ENCODE peak calls at places on chromosomes 6 and 20, in ten cellular contexts. I is GM23338, Q is heart left ventricle, K is hepatocyte, W is GM23248, Y is fibroblast of lung, M is IMR-90, J is body of pancreas, T is foreskin keratinocyte, V is cardiac muscle cell. N is an unnamed sample.

GRCh38 chr20:20820104-20820503 is 107.7 kb upstream of the RALGAPA2 start:
- DNase-seq in V (peak), J (peak), Y (no peak), K (no peak), T (no peak), M (no peak), W (peak), Q (no peak), I (peak), N (no peak)

GRCh38 chr20:51402201-51402600 is 140.3 kb downstream of the NFATC2 start:
- DNase-seq in W (no peak), T (no peak), Q (no peak), I (no peak), M (peak), J (no peak), K (no peak), V (no peak), Y (peak), N (peak)

GRCh38 chr20:62352402-62353288 is 14.5 kb downstream of the LAMA5 start:
- DNase-seq in Y (no peak), K (no peak), M (no peak), I (no peak), T (no peak), Q (peak), V (no peak), J (peak), W (no peak), N (peak)

GRCh38 chr6:107991939-107992560 is 34.0 kb upstream of the SEC63 start:
- DNase-seq in T (peak), Y (no peak), W (no peak), V (no peak), Q (no peak), J (no peak), M (no peak), K (no peak), I (no peak), N (no peak)

GRCh38 chr6:4066029-4066755 is 12.7 kb downstream of the FAM217A start:
- DNase-seq in I (no peak), T (peak), Q (no peak), M (no peak), W (no peak), V (no peak), J (peak), Y (no peak), K (no peak), N (no peak)

GRCh38 chr20:43681991-43682410 is 15.1 kb downstream of the MYBL2 start:
- DNase-seq in K (no peak), T (no peak), W (no peak), I (no peak), Q (no peak), Y (no peak), J (peak), V (no peak), M (no peak), N (no peak)

GRCh38 chr6:36025932-36026327 is 1.5 kb upstream of the SLC26A8 start:
- DNase-seq in K (no peak), T (no peak), W (peak), Q (no peak), J (no peak), M (peak), I (peak), Y (peak), V (peak), N (no peak)

GRCh38 chr6:105851181-105851580 is 235.0 kb upstream of the PRDM1 start:
- DNase-seq in I (peak), M (peak), V (no peak), K (no peak), Y (peak), T (no peak), W (peak), Q (peak), J (no peak), N (no peak)

GRCh38 chr6:162157157-162157556 is 570.4 kb downstream of the PRKN start:
- DNase-seq in T (no peak), V (no peak), Q (no peak), M (no peak), W (no peak), I (no peak), J (no peak), Y (no peak), K (no peak), N (no peak)

GRCh38 chr6:158772172-158772571 is 47.0 kb downstream of the EZR start:
- DNase-seq in W (no peak), J (no peak), Q (no peak), M (no peak), I (no peak), T (no peak), K (no peak), V (no peak), Y (no peak), N (no peak)

GRCh38 chr20:8399963-8400362 is 267.9 kb downstream of the PLCB1 start:
- DNase-seq in J (no peak), T (no peak), I (no peak), W (no peak), K (no peak), M (no peak), Q (no peak), Y (no peak), V (no peak), N (no peak)

GRCh38 chr20:1895674-1896496 is 678 bp downstream of the SIRPA start:
- DNase-seq in Q (peak), M (no peak), K (peak), T (no peak), I (peak), V (peak), J (peak), W (peak), Y (peak), N (peak)
- H3K27ac ChIP-seq in Q (peak), M (peak), K (peak), T (peak), I (no peak), V (peak), J (peak), W (peak), Y (peak), N (peak)

DNA sequence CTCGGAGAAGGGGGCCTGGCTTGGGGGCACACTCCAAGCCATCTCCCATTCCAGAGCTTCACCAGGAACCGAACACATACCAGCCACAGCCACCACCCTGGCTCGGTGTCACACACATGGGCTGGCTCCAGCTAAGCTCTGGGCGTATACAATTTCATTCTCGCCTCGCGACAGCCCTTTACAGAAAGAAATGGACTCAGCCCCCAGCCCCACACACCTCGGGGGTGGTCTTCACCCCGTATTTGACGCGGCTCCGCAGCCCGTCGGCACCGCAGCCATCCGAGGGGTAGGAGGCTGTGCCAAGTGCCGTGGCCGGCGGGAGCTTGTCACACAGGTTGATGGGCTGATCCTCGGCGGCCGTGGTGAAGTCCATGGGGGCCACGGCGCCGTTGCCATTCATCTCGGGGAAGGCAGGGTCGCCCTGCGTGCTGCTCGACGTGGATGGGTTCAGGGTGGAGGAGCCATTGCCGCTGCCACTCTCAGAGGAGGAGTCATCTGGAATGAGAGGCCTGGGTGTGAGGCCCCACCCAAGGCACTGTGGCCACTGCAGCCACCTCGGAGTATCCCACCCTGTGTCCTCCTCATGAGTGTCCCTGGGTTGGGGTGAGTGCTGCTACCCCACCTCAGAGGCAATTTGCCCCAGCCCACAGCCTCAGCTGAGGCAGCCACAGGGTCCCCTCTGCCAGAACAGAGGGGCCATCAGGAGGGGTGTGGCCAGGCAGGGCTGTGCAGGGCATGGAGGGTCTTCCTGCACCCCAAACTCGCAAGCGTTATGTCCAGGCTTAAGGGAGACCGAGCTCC is 98.0 kb downstream of the ASXL1 start:
- DNase-seq in K (no peak), M (no peak), J (no peak), T (no peak), V (no peak), I (no peak), Y (no peak), Q (no peak), W (no peak), N (no peak)
- H3K27ac ChIP-seq in K (peak), M (no peak), J (no peak), T (no peak), V (peak), I (no peak), Y (no peak), Q (no peak), W (no peak), N (no peak)

DNA sequence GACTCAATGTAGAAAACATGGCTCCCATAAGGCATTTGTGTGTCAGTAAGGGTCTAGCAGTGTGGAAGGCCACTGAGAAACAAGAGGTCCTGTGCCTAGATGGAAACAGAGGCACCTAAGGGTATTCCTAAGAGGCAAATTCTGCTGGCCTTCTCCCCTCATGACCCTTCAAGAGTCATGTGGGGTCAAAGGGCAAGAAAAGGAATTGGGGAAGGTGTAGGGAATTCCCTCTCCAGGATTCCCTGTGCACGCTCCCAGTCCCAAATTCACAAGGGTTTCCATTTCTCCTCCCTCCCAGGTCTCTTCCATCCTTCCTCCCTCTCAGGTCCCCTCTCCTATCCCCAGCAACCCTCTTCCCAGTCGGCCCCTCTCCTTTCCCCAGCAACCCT is 568 bp downstream of the AGPAT1 start:
- DNase-seq in K (no peak), T (no peak), I (peak), V (no peak), Q (no peak), W (peak), Y (no peak), J (no peak), M (no peak), N (no peak)
- H3K27ac ChIP-seq in K (peak), T (peak), I (peak), V (peak), Q (peak), W (no peak), Y (peak), J (peak), M (peak), N (peak)

DNA sequence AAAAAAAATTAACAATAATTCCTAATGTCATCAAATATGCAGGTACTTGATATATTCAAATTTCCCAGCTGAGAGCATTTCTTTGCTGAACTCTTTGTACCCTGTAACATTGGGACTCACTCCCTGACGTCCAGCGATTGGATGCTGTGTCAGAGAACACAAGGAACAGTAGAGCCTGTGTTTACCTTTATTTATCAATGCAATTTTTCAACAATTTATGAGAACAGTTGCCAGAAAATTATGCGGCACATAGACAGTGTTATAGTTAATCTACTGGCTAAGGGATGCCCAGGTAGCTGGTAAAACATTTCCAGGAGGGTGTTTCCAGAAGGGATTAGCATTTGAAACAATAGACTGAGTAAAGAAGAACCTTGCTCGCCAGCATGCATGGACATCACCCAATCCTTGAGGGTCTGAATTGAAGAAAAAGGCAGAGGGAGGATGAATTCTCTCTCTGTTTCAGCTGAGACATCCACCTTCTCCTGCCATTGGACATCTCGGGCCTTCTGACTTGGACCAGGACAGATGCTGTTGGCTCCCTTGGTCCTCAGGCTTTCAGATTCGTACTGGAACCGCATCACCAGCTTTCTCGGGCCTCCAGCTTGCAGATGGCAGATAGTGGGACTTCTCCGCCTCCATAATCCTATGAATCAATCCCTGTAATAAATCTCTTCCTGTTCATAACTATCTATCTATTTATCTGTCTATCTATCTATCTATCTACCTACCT is 42.2 kb upstream of the NCOA3 start:
- DNase-seq in T (no peak), V (no peak), Q (no peak), J (no peak), W (no peak), K (no peak), Y (no peak), I (no peak), M (no peak), N (no peak)
- H3K27ac ChIP-seq in T (no peak), V (no peak), Q (no peak), J (no peak), W (no peak), K (no peak), Y (no peak), I (no peak), M (no peak), N (no peak)

GRCh38 chr6:19416811-19417210 is 420.4 kb upstream of the ID4 start:
- DNase-seq in I (no peak), Y (no peak), J (no peak), V (no peak), T (no peak), M (no peak), W (no peak), Q (no peak), K (no peak), N (no peak)

GRCh38 chr6:19415605-19416326 is 421.4 kb upstream of the ID4 start:
- DNase-seq in I (no peak), J (no peak), T (peak), M (peak), W (peak), V (peak), Q (no peak), K (no peak), Y (peak), N (no peak)

GRCh38 chr6:19413323-19413722 is 423.8 kb upstream of the ID4 start:
- DNase-seq in J (peak), K (no peak), M (peak), I (no peak), T (peak), Y (peak), Q (no peak), W (peak), V (peak), N (no peak)

GRCh38 chr6:19417713-19418112 is 419.5 kb upstream of the ID4 start:
- DNase-seq in Q (no peak), I (no peak), W (peak), T (peak), K (peak), Y (peak), J (no peak), V (no peak), M (peak), N (no peak)
- H3K27ac ChIP-seq in Q (no peak), I (no peak), W (peak), T (peak), K (no peak), Y (no peak), J (no peak), V (no peak), M (no peak), N (no peak)

GRCh38 chr6:96014846-96015245 is 928 bp upstream of the FUT9 start:
- DNase-seq in M (no peak), V (no peak), T (no peak), J (no peak), Q (no peak), Y (no peak), W (no peak), I (peak), K (no peak), N (no peak)
- H3K27ac ChIP-seq in M (no peak), V (no peak), T (no peak), J (peak), Q (no peak), Y (no peak), W (no peak), I (no peak), K (no peak), N (no peak)

N was measured in right cardiac atrium.